ENCODE peak calls at places on chromosomes 11 and 22, in eight cellular contexts. One of them, this sample, is unnamed.

GRCh38 chr11:134041349-134041748 is 27.5 kb upstream of the JAM3 start:
- DNase-seq in activated B cell treated with CpG ODN at 0.5 μM for 24 hours: no peak
- DNase-seq in Calu3: no peak
- DNase-seq in GM13976: no peak
- DNase-seq in sigmoid colon: no peak
- DNase-seq in upper lobe of right lung: no peak
- DNase-seq in WTC11: no peak
- DNase-seq in HFF-Myc: no peak
- DNase-seq in this sample: no peak

GRCh38 chr11:121318848-121319834 is 26.6 kb downstream of the SC5D start:
- DNase-seq in activated B cell treated with CpG ODN at 0.5 μM for 24 hours: no peak
- DNase-seq in Calu3: peak
- DNase-seq in GM13976: peak
- DNase-seq in sigmoid colon: no peak
- DNase-seq in upper lobe of right lung: no peak
- DNase-seq in WTC11: no peak
- DNase-seq in HFF-Myc: peak
- DNase-seq in this sample: no peak

GRCh38 chr11:87369888-87370287 is 332.2 kb downstream of the TMEM135 start:
- DNase-seq in activated B cell treated with CpG ODN at 0.5 μM for 24 hours: no peak
- DNase-seq in Calu3: no peak
- DNase-seq in GM13976: no peak
- DNase-seq in sigmoid colon: no peak
- DNase-seq in upper lobe of right lung: no peak
- DNase-seq in WTC11: no peak
- DNase-seq in HFF-Myc: no peak
- DNase-seq in this sample: no peak

GRCh38 chr22:46297151-46297819 is 615 bp downstream of the GTSE1 start:
- DNase-seq in activated B cell treated with CpG ODN at 0.5 μM for 24 hours: no peak
- DNase-seq in Calu3: peak
- DNase-seq in GM13976: no peak
- DNase-seq in sigmoid colon: no peak
- DNase-seq in upper lobe of right lung: no peak
- DNase-seq in WTC11: peak
- DNase-seq in HFF-Myc: no peak
- DNase-seq in this sample: no peak

GRCh38 chr11:30422828-30423648 is 100.1 kb downstream of the ARL14EP start:
- DNase-seq in activated B cell treated with CpG ODN at 0.5 μM for 24 hours: no peak
- DNase-seq in Calu3: no peak
- DNase-seq in GM13976: no peak
- DNase-seq in sigmoid colon: no peak
- DNase-seq in upper lobe of right lung: no peak
- DNase-seq in WTC11: peak
- DNase-seq in HFF-Myc: no peak
- DNase-seq in this sample: no peak

GRCh38 chr11:76174330-76174729 is 32.0 kb downstream of the WNT11 start:
- DNase-seq in activated B cell treated with CpG ODN at 0.5 μM for 24 hours: no peak
- DNase-seq in Calu3: no peak
- DNase-seq in GM13976: no peak
- DNase-seq in sigmoid colon: no peak
- DNase-seq in upper lobe of right lung: no peak
- DNase-seq in WTC11: no peak
- DNase-seq in HFF-Myc: no peak
- DNase-seq in this sample: no peak

GRCh38 chr11:44943118-44943517 is 7.6 kb downstream of the TP53I11 start:
- DNase-seq in activated B cell treated with CpG ODN at 0.5 μM for 24 hours: peak
- DNase-seq in Calu3: no peak
- DNase-seq in GM13976: no peak
- DNase-seq in sigmoid colon: no peak
- DNase-seq in upper lobe of right lung: peak
- DNase-seq in WTC11: no peak
- DNase-seq in HFF-Myc: no peak
- DNase-seq in this sample: peak

GRCh38 chr11:77065878-77066228 is 918 bp upstream of the CAPN5 start:
- DNase-seq in activated B cell treated with CpG ODN at 0.5 μM for 24 hours: no peak
- DNase-seq in Calu3: no peak
- DNase-seq in GM13976: peak
- DNase-seq in sigmoid colon: peak
- DNase-seq in upper lobe of right lung: peak
- DNase-seq in WTC11: peak
- DNase-seq in HFF-Myc: no peak
- DNase-seq in this sample: no peak

GRCh38 chr11:34364102-34364501 is 6.3 kb upstream of the ABTB2 start:
- DNase-seq in activated B cell treated with CpG ODN at 0.5 μM for 24 hours: no peak
- DNase-seq in Calu3: no peak
- DNase-seq in GM13976: no peak
- DNase-seq in sigmoid colon: no peak
- DNase-seq in upper lobe of right lung: no peak
- DNase-seq in WTC11: no peak
- DNase-seq in HFF-Myc: no peak
- DNase-seq in this sample: no peak

GRCh38 chr22:16783930-16784354 is 41.3 kb downstream of the XKR3 start:
- DNase-seq in activated B cell treated with CpG ODN at 0.5 μM for 24 hours: no peak
- DNase-seq in Calu3: no peak
- DNase-seq in GM13976: no peak
- DNase-seq in sigmoid colon: no peak
- DNase-seq in upper lobe of right lung: no peak
- DNase-seq in WTC11: no peak
- DNase-seq in HFF-Myc: no peak
- DNase-seq in this sample: no peak

GRCh38 chr22:19753996-19754700 is 6.4 kb upstream of the TBX1 start:
- DNase-seq in activated B cell treated with CpG ODN at 0.5 μM for 24 hours: no peak
- DNase-seq in Calu3: no peak
- DNase-seq in GM13976: no peak
- DNase-seq in sigmoid colon: no peak
- DNase-seq in upper lobe of right lung: no peak
- DNase-seq in WTC11: no peak
- DNase-seq in HFF-Myc: no peak
- DNase-seq in this sample: no peak

GRCh38 chr11:76670475-76671235 is at the start of gene LRRC32:
- DNase-seq in activated B cell treated with CpG ODN at 0.5 μM for 24 hours: no peak
- DNase-seq in Calu3: peak
- DNase-seq in GM13976: peak
- DNase-seq in sigmoid colon: peak
- DNase-seq in upper lobe of right lung: peak
- DNase-seq in WTC11: peak
- DNase-seq in HFF-Myc: no peak
- DNase-seq in this sample: peak

DNA sequence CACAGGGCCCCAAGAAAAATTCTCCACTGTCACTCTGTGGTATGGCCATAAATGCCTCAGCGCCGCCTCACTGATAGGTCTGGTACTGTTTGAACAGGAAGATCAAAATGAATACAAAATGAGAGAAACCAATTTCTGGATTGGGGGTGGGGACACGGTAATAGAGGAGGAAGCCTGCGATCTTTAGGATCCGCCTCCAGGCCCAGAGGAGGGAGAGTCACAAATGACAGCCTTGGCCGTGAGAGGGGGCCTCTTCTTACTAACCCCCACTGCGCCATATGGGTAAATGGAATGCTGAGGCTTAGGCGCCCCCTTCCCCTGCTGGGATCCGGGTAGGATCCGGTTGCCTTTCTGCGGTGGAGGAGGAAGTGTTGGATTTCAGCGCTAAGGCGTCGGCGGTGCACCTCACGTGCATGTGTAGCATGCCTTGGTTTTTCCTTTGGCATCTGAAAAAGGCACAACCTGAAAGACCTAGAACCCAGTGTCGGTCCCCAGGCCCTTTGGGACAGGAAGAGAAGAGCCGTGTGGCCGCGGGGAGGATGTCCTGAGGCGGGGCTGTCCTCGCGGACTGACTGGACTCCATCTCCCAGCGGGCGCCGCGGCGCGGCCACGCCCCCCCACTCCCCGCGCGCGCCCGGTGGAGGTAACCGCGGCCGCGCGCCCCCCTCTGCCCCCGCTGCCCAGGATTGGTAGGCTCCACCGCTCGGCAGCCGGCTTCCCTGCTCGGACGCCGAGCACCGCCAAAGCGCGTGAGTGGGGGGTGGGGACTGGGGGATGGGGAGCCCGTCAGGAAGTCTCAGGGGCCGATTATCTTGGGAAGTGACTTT is 718 bp upstream of the MADD start:
- DNase-seq in activated B cell treated with CpG ODN at 0.5 μM for 24 hours: peak
- DNase-seq in Calu3: peak
- DNase-seq in GM13976: peak
- DNase-seq in sigmoid colon: peak
- DNase-seq in upper lobe of right lung: peak
- DNase-seq in WTC11: peak
- DNase-seq in HFF-Myc: peak
- DNase-seq in this sample: peak
- TF ChIP-seq CTCF in activated B cell treated with CpG ODN at 0.5 μM for 24 hours: no peak
- TF ChIP-seq CTCF in Calu3: no peak
- TF ChIP-seq CTCF in GM13976: no peak
- TF ChIP-seq CTCF in sigmoid colon: no peak
- TF ChIP-seq CTCF in upper lobe of right lung: peak
- TF ChIP-seq CTCF in WTC11: no peak
- TF ChIP-seq CTCF in HFF-Myc: peak
- TF ChIP-seq CTCF in this sample: no peak

GRCh38 chr11:69640995-69641581 is at the start of gene CCND1:
- DNase-seq in activated B cell treated with CpG ODN at 0.5 μM for 24 hours: no peak
- DNase-seq in Calu3: peak
- DNase-seq in GM13976: peak
- DNase-seq in sigmoid colon: peak
- DNase-seq in upper lobe of right lung: peak
- DNase-seq in WTC11: peak
- DNase-seq in HFF-Myc: peak
- DNase-seq in this sample: peak
- TF ChIP-seq CTCF in activated B cell treated with CpG ODN at 0.5 μM for 24 hours: no peak
- TF ChIP-seq CTCF in Calu3: peak
- TF ChIP-seq CTCF in GM13976: peak
- TF ChIP-seq CTCF in sigmoid colon: no peak
- TF ChIP-seq CTCF in upper lobe of right lung: peak
- TF ChIP-seq CTCF in WTC11: no peak
- TF ChIP-seq CTCF in HFF-Myc: no peak
- TF ChIP-seq CTCF in this sample: no peak

GRCh38 chr11:84947070-84947469 is 680.1 kb downstream of the DLG2 start:
- DNase-seq in activated B cell treated with CpG ODN at 0.5 μM for 24 hours: no peak
- DNase-seq in Calu3: no peak
- DNase-seq in GM13976: no peak
- DNase-seq in sigmoid colon: no peak
- DNase-seq in upper lobe of right lung: no peak
- DNase-seq in WTC11: no peak
- DNase-seq in HFF-Myc: no peak
- DNase-seq in this sample: no peak
- TF ChIP-seq CTCF in activated B cell treated with CpG ODN at 0.5 μM for 24 hours: no peak
- TF ChIP-seq CTCF in Calu3: no peak
- TF ChIP-seq CTCF in GM13976: no peak
- TF ChIP-seq CTCF in sigmoid colon: no peak
- TF ChIP-seq CTCF in upper lobe of right lung: no peak
- TF ChIP-seq CTCF in WTC11: peak
- TF ChIP-seq CTCF in HFF-Myc: no peak
- TF ChIP-seq CTCF in this sample: no peak

GRCh38 chr22:38104084-38104483 is 6.4 kb downstream of the BAIAP2L2 start:
- DNase-seq in activated B cell treated with CpG ODN at 0.5 μM for 24 hours: no peak
- DNase-seq in Calu3: no peak
- DNase-seq in GM13976: no peak
- DNase-seq in sigmoid colon: no peak
- DNase-seq in upper lobe of right lung: no peak
- DNase-seq in WTC11: peak
- DNase-seq in HFF-Myc: no peak
- DNase-seq in this sample: no peak
- TF ChIP-seq CTCF in activated B cell treated with CpG ODN at 0.5 μM for 24 hours: no peak
- TF ChIP-seq CTCF in Calu3: no peak
- TF ChIP-seq CTCF in GM13976: no peak
- TF ChIP-seq CTCF in sigmoid colon: peak
- TF ChIP-seq CTCF in upper lobe of right lung: peak
- TF ChIP-seq CTCF in WTC11: no peak
- TF ChIP-seq CTCF in HFF-Myc: peak
- TF ChIP-seq CTCF in this sample: no peak

GRCh38 chr11:63610604-63611394 is 3.4 kb downstream of the PLAAT3 start:
- DNase-seq in activated B cell treated with CpG ODN at 0.5 μM for 24 hours: no peak
- DNase-seq in Calu3: peak
- DNase-seq in GM13976: no peak
- DNase-seq in sigmoid colon: peak
- DNase-seq in upper lobe of right lung: no peak
- DNase-seq in WTC11: peak
- DNase-seq in HFF-Myc: no peak
- DNase-seq in this sample: no peak

GRCh38 chr11:63609971-63610580 is 4.2 kb downstream of the PLAAT3 start:
- DNase-seq in activated B cell treated with CpG ODN at 0.5 μM for 24 hours: no peak
- DNase-seq in Calu3: peak
- DNase-seq in GM13976: no peak
- DNase-seq in sigmoid colon: peak
- DNase-seq in upper lobe of right lung: no peak
- DNase-seq in WTC11: no peak
- DNase-seq in HFF-Myc: no peak
- DNase-seq in this sample: no peak

GRCh38 chr11:63609536-63609935 is 4.7 kb downstream of the PLAAT3 start:
- DNase-seq in activated B cell treated with CpG ODN at 0.5 μM for 24 hours: no peak
- DNase-seq in Calu3: peak
- DNase-seq in GM13976: no peak
- DNase-seq in sigmoid colon: peak
- DNase-seq in upper lobe of right lung: no peak
- DNase-seq in WTC11: no peak
- DNase-seq in HFF-Myc: no peak
- DNase-seq in this sample: no peak

GRCh38 chr11:63612181-63612580 is 2.1 kb downstream of the PLAAT3 start:
- DNase-seq in activated B cell treated with CpG ODN at 0.5 μM for 24 hours: no peak
- DNase-seq in Calu3: no peak
- DNase-seq in GM13976: no peak
- DNase-seq in sigmoid colon: no peak
- DNase-seq in upper lobe of right lung: no peak
- DNase-seq in WTC11: no peak
- DNase-seq in HFF-Myc: no peak
- DNase-seq in this sample: no peak

GRCh38 chr11:63611395-63611747 is 2.9 kb downstream of the PLAAT3 start:
- DNase-seq in activated B cell treated with CpG ODN at 0.5 μM for 24 hours: no peak
- DNase-seq in Calu3: no peak
- DNase-seq in GM13976: no peak
- DNase-seq in sigmoid colon: no peak
- DNase-seq in upper lobe of right lung: no peak
- DNase-seq in WTC11: no peak
- DNase-seq in HFF-Myc: no peak
- DNase-seq in this sample: no peak
- TF ChIP-seq CTCF in activated B cell treated with CpG ODN at 0.5 μM for 24 hours: no peak
- TF ChIP-seq CTCF in Calu3: no peak
- TF ChIP-seq CTCF in GM13976: no peak
- TF ChIP-seq CTCF in sigmoid colon: no peak
- TF ChIP-seq CTCF in upper lobe of right lung: no peak
- TF ChIP-seq CTCF in WTC11: no peak
- TF ChIP-seq CTCF in HFF-Myc: no peak
- TF ChIP-seq CTCF in this sample: no peak

GRCh38 chr11:17846852-17847453 is 112.4 kb downstream of the KCNC1 start:
- DNase-seq in activated B cell treated with CpG ODN at 0.5 μM for 24 hours: no peak
- DNase-seq in Calu3: peak
- DNase-seq in GM13976: no peak
- DNase-seq in sigmoid colon: no peak
- DNase-seq in upper lobe of right lung: no peak
- DNase-seq in WTC11: peak
- DNase-seq in HFF-Myc: no peak
- DNase-seq in this sample: no peak
- TF ChIP-seq CTCF in activated B cell treated with CpG ODN at 0.5 μM for 24 hours: no peak
- TF ChIP-seq CTCF in Calu3: no peak
- TF ChIP-seq CTCF in GM13976: no peak
- TF ChIP-seq CTCF in sigmoid colon: no peak
- TF ChIP-seq CTCF in upper lobe of right lung: no peak
- TF ChIP-seq CTCF in WTC11: no peak
- TF ChIP-seq CTCF in HFF-Myc: peak
- TF ChIP-seq CTCF in this sample: no peak

This sample was measured in spleen.